ENCODE peak calls at places on chromosomes 4 and X, in four cellular contexts. One of them, this sample, is unnamed.

GRCh38 chrX:355329-356050 is 31.2 kb downstream of the PPP2R3B start:
- DNase-seq in GM12878: peak
- DNase-seq in HepG2: no peak
- DNase-seq in K562: no peak
- DNase-seq in this sample: no peak

GRCh38 chrX:9153299-9153698 is 119.4 kb upstream of the FAM9B start:
- DNase-seq in GM12878: no peak
- DNase-seq in K562: no peak
- DNase-seq in HepG2: no peak
- DNase-seq in this sample: no peak

GRCh38 chr4:180134116-180134866 is 2108.9 kb upstream of the TENM3 start:
- DNase-seq in HepG2: no peak
- DNase-seq in GM12878: no peak
- DNase-seq in K562: no peak
- DNase-seq in this sample: no peak

GRCh38 chr4:104393649-104394048 is 101.0 kb downstream of the CXXC4 start:
- DNase-seq in GM12878: no peak
- DNase-seq in K562: no peak
- DNase-seq in HepG2: no peak
- DNase-seq in this sample: no peak

GRCh38 chr4:70863099-70863790 is 23.6 kb upstream of the GRSF1 start:
- DNase-seq in HepG2: no peak
- DNase-seq in GM12878: peak
- DNase-seq in K562: no peak
- DNase-seq in this sample: no peak

GRCh38 chr4:84778041-84778440 is 188.4 kb downstream of the WDFY3 start:
- DNase-seq in HepG2: no peak
- DNase-seq in K562: no peak
- DNase-seq in GM12878: no peak
- DNase-seq in this sample: no peak

GRCh38 chr4:107379054-107379869 is 340.8 kb downstream of the PAPSS1 start:
- DNase-seq in GM12878: no peak
- DNase-seq in HepG2: no peak
- DNase-seq in K562: no peak
- DNase-seq in this sample: no peak

GRCh38 chrX:50680990-50681389 is 133.0 kb downstream of the SHROOM4 start:
- DNase-seq in HepG2: no peak
- DNase-seq in GM12878: no peak
- DNase-seq in K562: no peak
- DNase-seq in this sample: peak

GRCh38 chrX:47515941-47516649 is 33.1 kb upstream of the ZNF41 start:
- DNase-seq in GM12878: no peak
- DNase-seq in HepG2: no peak
- DNase-seq in K562: no peak
- DNase-seq in this sample: no peak

GRCh38 chr4:70583952-70584834 is 7.9 kb upstream of the AMBN start:
- DNase-seq in GM12878: no peak
- DNase-seq in HepG2: peak
- DNase-seq in K562: no peak
- DNase-seq in this sample: no peak

GRCh38 chr4:119040711-119041185 is 94.9 kb upstream of the MYOZ2 start:
- DNase-seq in GM12878: no peak
- DNase-seq in HepG2: no peak
- DNase-seq in K562: no peak
- DNase-seq in this sample: no peak

GRCh38 chr4:40886931-40887330 is 137.2 kb downstream of the NSUN7 start:
- DNase-seq in K562: no peak
- DNase-seq in HepG2: no peak
- DNase-seq in GM12878: no peak
- DNase-seq in this sample: no peak

GRCh38 chr4:110609044-110609750 is 13.7 kb downstream of the PITX2 start:
- DNase-seq in HepG2: no peak
- DNase-seq in GM12878: no peak
- DNase-seq in K562: no peak
- DNase-seq in this sample: no peak

GRCh38 chr4:152104846-152105462 is 344.1 kb upstream of the GATB start:
- DNase-seq in GM12878: no peak
- DNase-seq in HepG2: no peak
- DNase-seq in K562: no peak
- DNase-seq in this sample: no peak

GRCh38 chr4:142596595-142596994 is 249.5 kb downstream of the INPP4B start:
- DNase-seq in K562: no peak
- DNase-seq in GM12878: no peak
- DNase-seq in HepG2: no peak
- DNase-seq in this sample: no peak

GRCh38 chrX:38375888-38376287 is 23.5 kb downstream of the OTC start:
- DNase-seq in K562: peak
- DNase-seq in GM12878: no peak
- DNase-seq in HepG2: no peak
- DNase-seq in this sample: peak

GRCh38 chr4:178599521-178599920 is 1157.3 kb upstream of the AGA start:
- DNase-seq in GM12878: no peak
- DNase-seq in K562: no peak
- DNase-seq in HepG2: no peak
- DNase-seq in this sample: peak

GRCh38 chrX:102966701-102967100 is 29.6 kb downstream of the RAB40AL start:
- DNase-seq in K562: no peak
- DNase-seq in HepG2: no peak
- DNase-seq in GM12878: no peak
- DNase-seq in this sample: no peak

GRCh38 chr4:122625156-122625555 is 4.3 kb upstream of the IL21 start:
- DNase-seq in HepG2: no peak
- DNase-seq in K562: no peak
- DNase-seq in GM12878: no peak
- DNase-seq in this sample: no peak

GRCh38 chr4:184907216-184907615 is 81.4 kb upstream of the ACSL1 start:
- DNase-seq in GM12878: no peak
- DNase-seq in HepG2: no peak
- DNase-seq in K562: peak
- DNase-seq in this sample: no peak

GRCh38 chrX:19725545-19726102 is 161.8 kb downstream of the SH3KBP1 start:
- DNase-seq in K562: no peak
- DNase-seq in GM12878: no peak
- DNase-seq in HepG2: no peak
- DNase-seq in this sample: no peak

GRCh38 chrX:136779346-136779781 is 1.4 kb downstream of the ARHGEF6 start:
- DNase-seq in GM12878: peak
- DNase-seq in K562: no peak
- DNase-seq in HepG2: no peak
- DNase-seq in this sample: no peak

GRCh38 chr4:166324321-166324720 is 451.3 kb downstream of the TLL1 start:
- DNase-seq in GM12878: no peak
- DNase-seq in HepG2: peak
- DNase-seq in K562: no peak
- DNase-seq in this sample: peak

GRCh38 chrX:129452523-129452922 is 70.8 kb downstream of the SMARCA1 start:
- DNase-seq in HepG2: no peak
- DNase-seq in GM12878: no peak
- DNase-seq in K562: no peak
- DNase-seq in this sample: no peak

GRCh38 chr4:84159767-84160166 is 339.3 kb downstream of the NKX6-1 start:
- DNase-seq in GM12878: no peak
- DNase-seq in K562: peak
- DNase-seq in HepG2: peak
- DNase-seq in this sample: no peak

GRCh38 chrX:131789664-131790063 is 233.4 kb upstream of the STK26 start:
- DNase-seq in K562: no peak
- DNase-seq in HepG2: no peak
- DNase-seq in GM12878: no peak
- DNase-seq in this sample: no peak

GRCh38 chrX:28586891-28587635 is at the start of gene IL1RAPL1:
- DNase-seq in K562: no peak
- DNase-seq in HepG2: no peak
- DNase-seq in GM12878: no peak
- DNase-seq in this sample: no peak

GRCh38 chr4:30632751-30633150 is 87.4 kb upstream of the PCDH7 start:
- DNase-seq in GM12878: no peak
- DNase-seq in K562: no peak
- DNase-seq in HepG2: no peak
- DNase-seq in this sample: no peak
- TF ChIP-seq NFIC in GM12878: no peak
- TF ChIP-seq NFIC in K562: no peak
- TF ChIP-seq NFIC in HepG2: no peak
- TF ChIP-seq NFIC in this sample: no peak

GRCh38 chrX:139559383-139560042 is 29.0 kb downstream of the F9 start:
- DNase-seq in GM12878: peak
- DNase-seq in HepG2: peak
- DNase-seq in K562: peak
- DNase-seq in this sample: peak
- TF ChIP-seq MAX in GM12878: no peak
- TF ChIP-seq MAX in HepG2: no peak
- TF ChIP-seq MAX in K562: no peak
- TF ChIP-seq MAX in this sample: no peak

GRCh38 chrX:11750051-11750450 is 8.0 kb upstream of the MSL3 start:
- DNase-seq in K562: no peak
- DNase-seq in GM12878: no peak
- DNase-seq in HepG2: no peak
- DNase-seq in this sample: no peak
- TF ChIP-seq MXI1 in K562: no peak
- TF ChIP-seq MXI1 in GM12878: no peak
- TF ChIP-seq MXI1 in HepG2: no peak
- TF ChIP-seq MXI1 in this sample: no peak

DNA sequence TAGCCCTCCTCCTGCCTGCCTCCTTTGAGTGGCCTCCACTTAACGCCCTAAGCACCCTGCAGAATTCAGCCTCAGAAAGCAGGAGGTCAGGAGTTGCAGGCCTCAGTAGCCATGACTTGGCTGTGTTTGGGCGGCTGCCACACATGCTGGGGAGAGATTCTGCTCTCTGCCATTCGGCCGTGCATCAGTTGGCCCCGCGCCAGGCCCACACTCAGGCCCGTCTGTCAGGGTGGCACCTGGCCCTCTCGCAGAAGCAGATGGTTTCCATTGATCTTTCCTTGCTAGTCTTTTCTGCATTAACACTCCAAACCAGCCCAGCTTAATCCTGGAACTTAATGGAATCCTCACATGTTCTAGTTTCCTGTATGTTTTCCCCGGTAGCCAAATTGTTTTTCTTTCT is 30.7 kb upstream of the ATP6AP2 start:
- DNase-seq in HepG2: no peak
- DNase-seq in K562: no peak
- DNase-seq in GM12878: no peak
- DNase-seq in this sample: peak
- TF ChIP-seq NFIC in HepG2: no peak
- TF ChIP-seq NFIC in K562: peak
- TF ChIP-seq NFIC in GM12878: no peak
- TF ChIP-seq NFIC in this sample: peak

DNA sequence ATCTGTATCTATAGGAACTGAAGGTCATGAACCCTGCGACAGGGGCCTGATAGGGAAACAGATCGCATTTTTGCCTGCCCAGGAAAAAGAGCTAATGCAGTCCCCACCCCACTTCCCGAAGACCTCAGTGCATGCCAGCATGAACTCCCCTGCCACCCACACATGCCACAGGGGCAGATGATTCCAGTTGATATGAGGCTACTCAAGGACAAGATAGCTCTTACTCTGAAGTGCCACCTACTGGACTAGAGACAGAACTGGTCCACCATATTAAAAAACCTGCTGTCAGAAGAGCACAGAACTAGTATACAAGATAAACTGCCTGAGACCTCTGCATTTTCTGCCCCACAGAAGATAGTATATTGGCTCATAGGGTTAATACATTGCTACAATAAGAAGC is 68.0 kb downstream of the YIPF7 start:
- DNase-seq in HepG2: no peak
- DNase-seq in K562: no peak
- DNase-seq in GM12878: no peak
- DNase-seq in this sample: peak
- TF ChIP-seq MAX in HepG2: no peak
- TF ChIP-seq MAX in K562: no peak
- TF ChIP-seq MAX in GM12878: no peak
- TF ChIP-seq MAX in this sample: no peak

GRCh38 chrX:101191217-101191750 is 28.3 kb upstream of the DRP2 start:
- DNase-seq in HepG2: no peak
- DNase-seq in K562: peak
- DNase-seq in GM12878: no peak
- DNase-seq in this sample: peak
- TF ChIP-seq MXI1 in HepG2: no peak
- TF ChIP-seq MXI1 in K562: no peak
- TF ChIP-seq MXI1 in GM12878: no peak
- TF ChIP-seq MXI1 in this sample: no peak

DNA sequence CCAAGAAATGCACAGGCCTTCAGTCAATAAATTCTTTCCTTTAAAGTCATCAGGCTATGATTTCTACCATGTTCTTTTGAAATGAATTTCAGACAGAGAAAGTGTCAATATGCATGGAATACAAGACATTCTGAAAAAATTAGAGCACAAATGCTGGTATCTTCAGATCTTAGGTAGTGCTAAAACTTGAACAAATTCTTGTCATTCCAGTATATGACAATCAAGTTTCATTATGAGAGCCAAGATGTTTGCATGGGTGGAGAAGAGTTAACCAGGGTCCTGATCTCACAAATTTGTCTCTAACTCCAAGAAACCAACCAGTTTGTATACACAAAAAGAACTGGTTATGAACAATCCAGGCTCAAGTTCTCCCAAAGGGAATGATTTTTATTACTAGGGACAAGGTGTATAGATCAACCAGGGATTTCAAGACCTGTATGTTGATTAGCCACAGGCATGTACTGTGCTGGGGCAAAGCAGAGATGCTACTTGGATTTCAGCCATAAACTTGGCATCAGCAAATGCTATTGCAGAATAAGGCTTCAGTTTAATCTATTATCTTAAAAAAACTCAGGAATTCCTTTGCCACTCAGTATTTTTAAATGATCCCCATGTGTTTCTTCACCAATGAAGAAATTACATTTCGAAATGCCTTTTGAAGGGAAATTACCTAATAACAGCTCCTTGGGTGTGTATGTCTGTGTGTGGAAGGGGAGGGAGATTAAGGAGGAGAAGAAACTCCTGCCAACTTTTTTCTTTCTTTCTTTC is 69.7 kb downstream of the FANCB start:
- DNase-seq in GM12878: no peak
- DNase-seq in K562: no peak
- DNase-seq in HepG2: no peak
- DNase-seq in this sample: no peak
- TF ChIP-seq NFIC in GM12878: no peak
- TF ChIP-seq NFIC in K562: no peak
- TF ChIP-seq NFIC in HepG2: no peak
- TF ChIP-seq NFIC in this sample: peak

DNA sequence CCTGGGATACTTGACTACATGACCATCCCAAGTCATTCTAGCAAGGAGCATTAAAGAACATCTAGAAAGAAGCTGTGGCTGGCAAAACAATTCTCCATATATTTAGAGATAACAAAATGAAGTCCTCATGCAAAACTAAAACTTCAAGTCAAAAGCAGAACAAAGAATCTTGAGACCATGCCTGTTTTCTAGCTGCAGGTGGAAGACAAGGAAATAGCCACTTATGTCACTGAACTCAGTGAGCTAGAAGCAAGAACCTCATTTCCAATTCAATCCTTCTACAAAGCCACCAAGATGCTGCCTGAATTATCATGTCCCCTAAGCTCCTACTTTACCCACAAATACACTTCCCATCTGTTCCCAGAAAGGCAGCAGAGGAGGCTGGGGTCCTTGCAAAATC is 13.8 kb downstream of the USP46 start:
- DNase-seq in HepG2: no peak
- DNase-seq in GM12878: no peak
- DNase-seq in K562: no peak
- DNase-seq in this sample: no peak
- TF ChIP-seq MAX in HepG2: no peak
- TF ChIP-seq MAX in GM12878: no peak
- TF ChIP-seq MAX in K562: no peak
- TF ChIP-seq MAX in this sample: no peak